ENCODE peak calls at places on chromosomes 2 and 18, in eight cellular contexts. D is mammary epithelial cell, N is hepatocyte, T is type B pancreatic cell, C is PC-3, J is tibial artery, I is glutamatergic neuron, Y is psoas muscle. O is an unnamed sample.

GRCh38 chr2:241701155-241701404 is 759 bp upstream of the ING5 start:
- DNase-seq in D (no peak), N (no peak), T (no peak), C (no peak), J (no peak), I (no peak), Y (no peak), O (no peak)

GRCh38 chr2:24721470-24721869 is 71.7 kb downstream of the PTRHD1 start:
- DNase-seq in D (peak), N (peak), T (no peak), C (peak), J (peak), I (peak), Y (peak), O (no peak)

GRCh38 chr2:20530520-20530919 is 83.6 kb downstream of the RHOB start:
- DNase-seq in D (no peak), N (no peak), T (no peak), C (no peak), J (no peak), I (no peak), Y (no peak), O (no peak)

GRCh38 chr2:61368687-61369665 is 101.9 kb downstream of the USP34 start:
- DNase-seq in D (no peak), N (no peak), T (no peak), C (no peak), J (no peak), I (no peak), Y (no peak), O (no peak)

GRCh38 chr2:188199716-188200128 is 92.0 kb upstream of the GULP1 start:
- DNase-seq in D (peak), N (peak), T (no peak), C (peak), J (no peak), I (no peak), Y (no peak), O (no peak)

GRCh38 chr2:196077821-196078220 is 9.2 kb upstream of the DNAH7 start:
- DNase-seq in D (no peak), N (no peak), T (no peak), C (no peak), J (no peak), I (no peak), Y (no peak), O (no peak)

GRCh38 chr2:129748653-129749052 is 230.8 kb upstream of the RAB6C start:
- DNase-seq in D (peak), N (peak), T (no peak), C (peak), J (no peak), I (no peak), Y (no peak), O (no peak)

GRCh38 chr18:21264651-21265050 is 22.6 kb downstream of the GREB1L start:
- DNase-seq in D (peak), N (peak), T (no peak), C (peak), J (no peak), I (no peak), Y (no peak), O (peak)

DNA sequence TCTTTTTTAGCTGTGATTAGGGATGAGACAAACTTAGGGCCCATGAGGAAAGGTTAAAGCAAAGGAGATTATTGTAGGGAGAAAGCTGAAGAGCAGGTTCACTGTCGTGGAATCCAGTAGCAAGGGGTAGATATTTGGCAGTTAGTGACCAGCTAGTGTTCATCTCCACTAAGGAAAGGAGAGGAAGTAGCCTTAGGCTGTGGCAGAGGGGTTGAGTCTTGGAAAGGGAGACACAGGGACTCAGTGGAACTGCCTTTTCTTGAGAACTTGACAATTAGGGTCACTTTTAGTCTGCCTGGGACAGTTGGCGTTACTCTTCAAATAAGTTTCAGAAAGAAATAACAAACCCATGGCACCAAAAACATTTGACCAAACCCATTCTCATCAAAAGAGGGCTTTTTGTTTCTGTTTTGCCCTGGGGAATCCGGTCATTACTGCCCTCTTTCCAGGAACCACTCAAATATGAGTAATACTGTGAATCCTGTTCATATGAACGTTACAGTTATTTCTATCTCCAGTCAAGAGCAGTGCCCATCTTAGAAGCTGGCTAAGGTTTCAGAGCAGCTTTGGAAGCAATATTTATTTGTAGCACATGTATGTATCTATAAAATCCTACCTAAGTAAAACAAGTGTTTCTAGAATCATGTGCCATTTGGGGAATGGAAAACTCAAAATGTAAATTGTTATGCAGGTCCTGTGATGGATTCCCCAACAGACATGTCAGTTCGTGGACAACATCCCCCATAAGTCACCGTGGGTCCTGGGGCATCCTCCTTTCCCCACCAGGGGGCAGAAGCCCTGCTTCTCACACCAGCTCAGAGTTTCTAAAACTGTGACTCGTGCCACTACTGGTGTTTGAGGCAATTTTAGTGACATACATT is 77.3 kb upstream of the PHLPP1 start:
- DNase-seq in D (peak), N (no peak), T (no peak), C (peak), J (no peak), I (peak), Y (no peak), O (no peak)
- TF ChIP-seq CTCF in D (peak), N (peak), T (peak), C (peak), J (no peak), I (peak), Y (peak), O (peak)

GRCh38 chr2:205323929-205324328 is 358.4 kb upstream of the NRP2 start:
- DNase-seq in D (peak), N (no peak), T (no peak), C (peak), J (no peak), I (no peak), Y (no peak), O (no peak)
- TF ChIP-seq CTCF in D (peak), N (peak), T (peak), C (peak), J (no peak), I (peak), Y (no peak), O (no peak)

GRCh38 chr2:217932661-217933325 is 70.0 kb downstream of the TNS1 start:
- DNase-seq in D (no peak), N (no peak), T (no peak), C (no peak), J (no peak), I (peak), Y (peak), O (no peak)
- TF ChIP-seq CTCF in D (no peak), N (peak), T (peak), C (peak), J (no peak), I (no peak), Y (no peak), O (no peak)

DNA sequence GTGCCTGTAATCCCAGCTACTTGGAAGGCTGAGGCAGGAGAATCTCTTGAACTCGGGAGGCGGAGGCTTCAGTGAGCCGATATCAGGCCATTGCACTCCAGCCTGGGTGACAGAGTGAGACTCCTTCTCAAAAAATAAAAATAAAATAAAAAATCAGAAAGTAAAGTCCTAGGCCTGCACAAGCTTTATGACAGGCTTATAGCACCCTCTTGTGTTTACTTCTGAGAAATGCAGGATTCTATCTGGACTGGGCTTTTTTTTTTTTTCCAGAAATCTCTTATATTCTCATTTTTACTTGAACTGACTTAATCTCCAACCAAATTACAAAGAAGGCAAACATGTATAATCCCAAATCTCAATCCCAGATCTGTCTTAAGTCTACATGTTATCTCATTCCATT is 26.1 kb upstream of the REG3G start:
- DNase-seq in D (no peak), N (peak), T (no peak), C (peak), J (no peak), I (no peak), Y (no peak), O (no peak)
- TF ChIP-seq CTCF in D (peak), N (peak), T (peak), C (peak), J (peak), I (peak), Y (peak), O (peak)

DNA sequence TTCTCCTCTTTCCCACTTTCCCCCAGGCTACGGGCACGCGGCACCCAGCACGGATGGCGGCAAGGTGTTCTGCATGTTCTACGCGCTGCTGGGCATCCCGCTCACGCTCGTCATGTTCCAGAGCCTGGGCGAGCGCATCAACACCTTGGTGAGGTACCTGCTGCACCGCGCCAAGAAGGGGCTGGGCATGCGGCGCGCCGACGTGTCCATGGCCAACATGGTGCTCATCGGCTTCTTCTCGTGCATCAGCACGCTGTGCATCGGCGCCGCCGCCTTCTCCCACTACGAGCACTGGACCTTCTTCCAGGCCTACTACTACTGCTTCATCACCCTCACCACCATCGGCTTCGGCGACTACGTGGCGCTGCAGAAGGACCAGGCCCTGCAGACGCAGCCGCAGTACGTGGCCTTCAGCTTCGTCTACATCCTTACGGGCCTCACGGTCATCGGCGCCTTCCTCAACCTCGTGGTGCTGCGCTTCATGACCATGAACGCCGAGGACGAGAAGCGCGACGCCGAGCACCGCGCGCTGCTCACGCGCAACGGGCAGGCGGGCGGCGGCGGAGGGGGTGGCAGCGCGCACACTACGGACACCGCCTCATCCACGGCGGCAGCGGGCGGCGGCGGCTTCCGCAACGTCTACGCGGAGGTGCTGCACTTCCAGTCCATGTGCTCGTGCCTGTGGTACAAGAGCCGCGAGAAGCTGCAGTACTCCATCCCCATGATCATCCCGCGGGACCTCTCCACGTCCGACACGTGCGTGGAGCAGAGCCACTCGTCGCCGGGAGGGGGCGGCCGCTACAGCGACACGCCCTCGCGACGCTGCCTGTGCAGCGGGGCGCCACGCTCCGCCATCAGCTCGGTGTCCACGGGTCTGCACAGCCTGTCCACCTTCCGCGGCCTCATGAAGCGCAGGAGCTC is 35.4 kb downstream of the KCNK3 start:
- DNase-seq in D (no peak), N (no peak), T (no peak), C (no peak), J (no peak), I (no peak), Y (no peak), O (no peak)
- TF ChIP-seq CTCF in D (no peak), N (no peak), T (no peak), C (no peak), J (no peak), I (no peak), Y (peak), O (no peak)

O was measured in nephron progenitor cell.